ENCODE peak calls at places on chromosomes 16 and 17, in nine cellular contexts. W is HL-60; M is lower lobe of right lung; K is fibroblast of villous mesenchyme; R is CD8-positive, alpha-beta T cell; D is astrocyte of the spinal cord; X is IMR-90; N is GM06990; J is cardiac fibroblast. S is an unnamed sample.

GRCh38 chr17:78708510-78708973 is 73.5 kb downstream of the CYTH1 start:
- DNase-seq in W (peak; percentile 70), M (peak; percentile 75), K (peak; percentile 79), R (peak; percentile 60), D (peak; percentile 86), X (peak; percentile 83), N (peak; percentile 54), J (peak; percentile 87), S (peak; percentile 54)

GRCh38 chr17:27471321-27472269 is 15.3 kb downstream of the KSR1 start:
- DNase-seq in W (no peak), M (no peak), K (no peak), R (peak; percentile 57), D (peak; percentile 31), X (peak; percentile 41), N (peak; percentile 87), J (peak; percentile 39), S (peak; percentile 63)

GRCh38 chr16:79363484-79363883 is 237.1 kb downstream of the MAF start:
- DNase-seq in W (no peak), M (no peak), K (no peak), R (no peak), D (no peak), X (no peak), N (no peak), J (no peak), S (no peak)

GRCh38 chr17:40516581-40517285 is 15.3 kb upstream of the TNS4 start:
- DNase-seq in W (peak; percentile 65), M (no peak), K (peak; percentile 48), R (peak; percentile 58), D (peak; percentile 59), X (no peak), N (peak; percentile 65), J (peak; percentile 48), S (peak; percentile 75)

GRCh38 chr17:4004517-4005295 is 40.5 kb upstream of the ATP2A3 start:
- DNase-seq in W (peak; percentile 47), M (peak; percentile 78), K (peak; percentile 39), R (peak; percentile 71), D (peak; percentile 33), X (no peak), N (peak; percentile 62), J (peak; percentile 33), S (peak; percentile 88)

GRCh38 chr17:8125196-8125946 is 1.5 kb upstream of the HES7 start:
- DNase-seq in W (peak; percentile 38), M (no peak), K (peak; percentile 76), R (peak; percentile 89), D (peak; percentile 56), X (peak; percentile 60), N (peak; percentile 78), J (peak; percentile 78), S (peak; percentile 80)

GRCh38 chr16:66344533-66345145 is 21.9 kb upstream of the CDH5 start:
- DNase-seq in W (peak; percentile 9), M (no peak), K (peak; percentile 52), R (peak; percentile 39), D (peak; percentile 51), X (peak; percentile 48), N (no peak), J (peak; percentile 66), S (peak; percentile 55)

GRCh38 chr17:72412650-72413076 is 291.8 kb downstream of the SOX9 start:
- DNase-seq in W (no peak), M (no peak), K (peak; percentile 48), R (no peak), D (no peak), X (no peak), N (no peak), J (peak; percentile 35), S (no peak)

GRCh38 chr16:56675685-56676210 is 6.1 kb downstream of the MT1H start:
- DNase-seq in W (no peak), M (no peak), K (no peak), R (peak; percentile 57), D (no peak), X (no peak), N (no peak), J (no peak), S (no peak)

GRCh38 chr17:80820331-80820730 is 171.3 kb upstream of the CHMP6 start:
- DNase-seq in W (no peak), M (peak; percentile 31), K (no peak), R (no peak), D (no peak), X (no peak), N (no peak), J (no peak), S (no peak)

GRCh38 chr17:49696233-49696761 is 11.5 kb downstream of the SLC35B1 start:
- DNase-seq in W (peak; percentile 79), M (no peak), K (no peak), R (peak; percentile 62), D (no peak), X (peak; percentile 17), N (peak; percentile 55), J (no peak), S (peak; percentile 79)

DNA sequence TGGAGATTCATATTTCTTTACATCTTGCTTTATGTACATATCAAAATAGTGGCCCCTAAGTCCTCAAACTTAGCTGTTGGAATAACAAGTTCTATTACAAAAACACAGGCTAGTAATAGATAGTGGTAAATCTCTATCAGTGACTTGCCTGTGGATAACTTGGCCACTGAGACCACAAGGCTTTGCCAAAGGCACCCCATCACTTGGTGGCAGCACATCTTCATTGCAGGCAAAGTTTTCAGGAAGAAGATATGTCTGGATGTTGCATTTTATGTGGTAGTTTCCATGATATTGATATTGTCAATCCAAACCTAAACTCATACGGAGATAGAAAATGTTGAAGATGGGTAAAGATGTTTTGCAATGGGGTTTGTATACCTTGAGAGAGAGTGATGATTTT is 58.5 kb downstream of the KNOP1 start:
- DNase-seq in W (no peak), M (no peak), K (peak; percentile 8), R (no peak), D (no peak), X (peak; percentile 8), N (no peak), J (no peak), S (no peak)
- TF ChIP-seq CTCF in W (no peak), M (no peak), K (peak; percentile 24), R (no peak), D (no peak), X (no peak), N (no peak), J (no peak), S (no peak)

GRCh38 chr16:87420401-87421368 is 28.5 kb downstream of the MAP1LC3B start:
- DNase-seq in W (no peak), M (no peak), K (no peak), R (no peak), D (no peak), X (no peak), N (no peak), J (no peak), S (no peak)
- TF ChIP-seq CTCF in W (no peak), M (no peak), K (no peak), R (no peak), D (no peak), X (no peak), N (peak; percentile 36), J (peak; percentile 17), S (no peak)

DNA sequence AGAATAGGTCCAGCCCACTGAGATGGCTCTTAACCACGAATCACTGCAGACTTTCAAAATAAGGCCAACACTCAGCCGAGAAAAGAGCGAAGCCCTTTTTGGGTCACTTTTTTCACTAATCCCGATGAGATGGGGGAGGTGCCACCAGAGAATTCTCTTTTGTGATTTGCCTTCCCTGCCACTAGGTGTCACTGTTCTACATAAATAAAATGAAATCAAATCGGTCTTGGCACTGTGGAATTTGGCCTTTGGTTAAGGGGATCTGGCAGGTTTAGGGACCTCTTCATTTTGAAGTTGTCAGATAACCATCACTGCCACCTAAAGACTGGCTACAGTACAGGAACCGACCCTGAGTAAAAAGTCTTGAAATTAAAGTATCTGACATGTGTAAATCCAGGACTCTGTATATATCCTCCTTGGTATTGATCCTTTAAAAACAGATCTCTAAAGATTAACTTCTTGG is 147.0 kb downstream of the HS3ST4 start:
- DNase-seq in W (peak; percentile 34), M (no peak), K (peak; percentile 53), R (peak; percentile 20), D (peak; percentile 46), X (peak; percentile 41), N (peak; percentile 19), J (peak; percentile 62), S (peak; percentile 15)
- TF ChIP-seq CTCF in W (peak; percentile 46), M (peak; percentile 69), K (peak; percentile 66), R (peak; percentile 84), D (peak; percentile 61), X (peak; percentile 75), N (peak; percentile 61), J (peak; percentile 61), S (peak; percentile 68)

DNA sequence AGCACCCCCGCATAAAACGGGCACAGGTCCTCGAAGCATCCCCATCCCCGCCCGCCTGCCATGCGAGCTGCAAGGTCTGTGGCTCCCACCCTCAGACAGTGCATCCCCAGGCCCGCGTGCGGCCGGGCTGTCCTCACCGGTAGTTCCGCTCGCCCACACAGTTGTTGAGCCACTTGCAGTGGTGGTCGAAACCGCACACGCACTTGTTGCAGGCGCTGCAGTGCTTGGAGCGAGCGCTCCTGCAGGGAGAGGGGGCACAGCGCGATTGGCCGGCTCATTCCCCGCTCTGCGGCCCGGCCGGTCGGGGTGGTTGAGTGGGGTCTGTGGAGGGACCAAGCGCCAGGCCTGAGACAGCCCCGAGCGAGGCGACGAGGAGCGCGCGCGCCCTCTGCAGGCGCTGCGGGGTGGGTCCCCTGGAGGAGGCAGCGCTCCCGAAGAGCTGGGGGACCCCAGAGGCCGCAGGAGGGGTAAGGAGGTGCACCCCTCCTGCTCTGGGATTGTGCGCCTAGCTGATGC is 6.0 kb upstream of the TPPP3 start:
- DNase-seq in W (peak; percentile 36), M (peak; percentile 73), K (peak; percentile 26), R (peak; percentile 45), D (no peak), X (no peak), N (peak; percentile 61), J (no peak), S (peak; percentile 85)
- TF ChIP-seq CTCF in W (peak; percentile 53), M (peak; percentile 87), K (peak; percentile 73), R (peak; percentile 67), D (peak; percentile 78), X (peak; percentile 61), N (peak; percentile 81), J (peak; percentile 71), S (peak; percentile 70)